ENCODE peak calls at places on chromosomes 11 and 22, in five cellular contexts. One of them, this sample, is unnamed.

GRCh38 chr22:27283714-27284113 is 517.8 kb downstream of the MN1 start:
- DNase-seq in SK-N-SH: no peak
- DNase-seq in GM12878: no peak
- DNase-seq in HepG2: no peak
- DNase-seq in HEK293T: peak
- DNase-seq in this sample: peak

GRCh38 chr22:41557401-41558240 is 3.2 kb upstream of the CSDC2 start:
- DNase-seq in HepG2: peak
- DNase-seq in HEK293T: no peak
- DNase-seq in GM12878: no peak
- DNase-seq in SK-N-SH: no peak
- DNase-seq in this sample: peak

GRCh38 chr22:23722168-23722567 is 28.7 kb downstream of the ZNF70 start:
- DNase-seq in HEK293T: no peak
- DNase-seq in GM12878: no peak
- DNase-seq in HepG2: no peak
- DNase-seq in SK-N-SH: no peak
- DNase-seq in this sample: no peak

GRCh38 chr11:88292156-88292844 is 45.2 kb downstream of the CTSC start:
- DNase-seq in HepG2: peak
- DNase-seq in SK-N-SH: peak
- DNase-seq in HEK293T: no peak
- DNase-seq in GM12878: no peak
- DNase-seq in this sample: no peak

GRCh38 chr22:45142376-45142775 is 21.3 kb upstream of the NUP50 start:
- DNase-seq in HepG2: no peak
- DNase-seq in SK-N-SH: no peak
- DNase-seq in GM12878: no peak
- DNase-seq in HEK293T: no peak
- DNase-seq in this sample: no peak

GRCh38 chr11:64254326-64254725 is 3.0 kb downstream of the PLCB3 start:
- DNase-seq in HepG2: no peak
- DNase-seq in SK-N-SH: no peak
- DNase-seq in HEK293T: no peak
- DNase-seq in GM12878: no peak
- DNase-seq in this sample: no peak

GRCh38 chr11:70233511-70233919 is 30.4 kb downstream of the FADD start:
- DNase-seq in HepG2: peak
- DNase-seq in GM12878: no peak
- DNase-seq in HEK293T: no peak
- DNase-seq in SK-N-SH: no peak
- DNase-seq in this sample: peak

GRCh38 chr22:32079110-32080089 is 36.3 kb downstream of the SLC5A1 start:
- DNase-seq in GM12878: no peak
- DNase-seq in HEK293T: no peak
- DNase-seq in SK-N-SH: no peak
- DNase-seq in HepG2: no peak
- DNase-seq in this sample: no peak

GRCh38 chr11:18669211-18669593 is 29.4 kb upstream of the TMEM86A start:
- DNase-seq in HEK293T: no peak
- DNase-seq in HepG2: no peak
- DNase-seq in GM12878: no peak
- DNase-seq in SK-N-SH: no peak
- DNase-seq in this sample: no peak

GRCh38 chr22:22892096-22893052 is 4.8 kb downstream of the IGLL5 start:
- DNase-seq in HEK293T: no peak
- DNase-seq in SK-N-SH: no peak
- DNase-seq in HepG2: no peak
- DNase-seq in GM12878: no peak
- DNase-seq in this sample: peak

GRCh38 chr11:26904114-26904513 is 89.8 kb upstream of the FIBIN start:
- DNase-seq in HEK293T: no peak
- DNase-seq in SK-N-SH: no peak
- DNase-seq in GM12878: no peak
- DNase-seq in HepG2: no peak
- DNase-seq in this sample: no peak

GRCh38 chr11:60951909-60952741 is at the start of gene SLC15A3:
- DNase-seq in GM12878: peak
- DNase-seq in SK-N-SH: no peak
- DNase-seq in HepG2: no peak
- DNase-seq in HEK293T: no peak
- DNase-seq in this sample: no peak

GRCh38 chr11:103488021-103488420 is 378.8 kb downstream of the DYNC2H1 start:
- DNase-seq in SK-N-SH: no peak
- DNase-seq in HEK293T: no peak
- DNase-seq in HepG2: no peak
- DNase-seq in GM12878: no peak
- DNase-seq in this sample: no peak
- TF ChIP-seq FOXM1 in SK-N-SH: no peak
- TF ChIP-seq FOXM1 in HEK293T: no peak
- TF ChIP-seq FOXM1 in HepG2: no peak
- TF ChIP-seq FOXM1 in GM12878: no peak
- TF ChIP-seq FOXM1 in this sample: no peak

GRCh38 chr11:13297308-13297916 is 19.8 kb downstream of the BMAL1 start:
- DNase-seq in HEK293T: no peak
- DNase-seq in HepG2: no peak
- DNase-seq in GM12878: no peak
- DNase-seq in SK-N-SH: no peak
- DNase-seq in this sample: no peak
- TF ChIP-seq FOXM1 in HEK293T: no peak
- TF ChIP-seq FOXM1 in HepG2: no peak
- TF ChIP-seq FOXM1 in GM12878: no peak
- TF ChIP-seq FOXM1 in SK-N-SH: no peak
- TF ChIP-seq FOXM1 in this sample: no peak

DNA sequence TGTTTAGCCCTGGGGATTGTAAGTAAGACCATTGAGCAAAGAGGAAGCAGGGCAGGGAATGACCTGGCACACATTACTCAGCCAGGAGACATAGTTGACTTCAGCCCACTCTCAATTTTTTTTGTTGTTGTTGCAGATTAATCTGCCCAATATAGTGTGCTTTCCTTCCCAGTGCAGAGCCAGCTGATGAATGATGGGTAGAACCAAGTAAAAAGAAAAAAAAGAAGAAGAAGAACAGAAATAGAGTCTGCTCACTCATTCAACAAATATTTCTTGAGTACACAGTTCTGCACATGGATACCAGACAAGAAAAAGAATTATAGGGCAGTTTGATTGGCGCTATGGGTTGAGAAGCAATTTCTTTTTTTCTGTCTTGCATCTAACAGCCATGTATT is 292.7 kb downstream of the ETS1 start:
- DNase-seq in HepG2: no peak
- DNase-seq in SK-N-SH: no peak
- DNase-seq in HEK293T: no peak
- DNase-seq in GM12878: no peak
- DNase-seq in this sample: no peak
- TF ChIP-seq FOXM1 in HepG2: no peak
- TF ChIP-seq FOXM1 in SK-N-SH: no peak
- TF ChIP-seq FOXM1 in HEK293T: no peak
- TF ChIP-seq FOXM1 in GM12878: no peak
- TF ChIP-seq FOXM1 in this sample: no peak

GRCh38 chr11:34975482-34975881 is 59.1 kb downstream of the PDHX start:
- DNase-seq in HEK293T: no peak
- DNase-seq in SK-N-SH: no peak
- DNase-seq in HepG2: peak
- DNase-seq in GM12878: no peak
- DNase-seq in this sample: no peak
- TF ChIP-seq FOXM1 in HEK293T: no peak
- TF ChIP-seq FOXM1 in SK-N-SH: no peak
- TF ChIP-seq FOXM1 in HepG2: no peak
- TF ChIP-seq FOXM1 in GM12878: no peak
- TF ChIP-seq FOXM1 in this sample: no peak

GRCh38 chr22:44003016-44003775 is 20.9 kb upstream of the PARVB start:
- DNase-seq in HEK293T: no peak
- DNase-seq in SK-N-SH: no peak
- DNase-seq in GM12878: no peak
- DNase-seq in HepG2: no peak
- DNase-seq in this sample: no peak

GRCh38 chr22:43998865-43999264 is 25.2 kb upstream of the PARVB start:
- DNase-seq in GM12878: no peak
- DNase-seq in HepG2: no peak
- DNase-seq in HEK293T: no peak
- DNase-seq in SK-N-SH: no peak
- DNase-seq in this sample: no peak

GRCh38 chr22:44002324-44002723 is 21.8 kb upstream of the PARVB start:
- DNase-seq in SK-N-SH: no peak
- DNase-seq in HepG2: no peak
- DNase-seq in GM12878: no peak
- DNase-seq in HEK293T: no peak
- DNase-seq in this sample: no peak

GRCh38 chr22:43999378-43999777 is 24.7 kb upstream of the PARVB start:
- DNase-seq in HepG2: no peak
- DNase-seq in GM12878: no peak
- DNase-seq in HEK293T: no peak
- DNase-seq in SK-N-SH: no peak
- DNase-seq in this sample: no peak

GRCh38 chr22:44000123-44000522 is 24.0 kb upstream of the PARVB start:
- DNase-seq in HEK293T: no peak
- DNase-seq in GM12878: no peak
- DNase-seq in HepG2: peak
- DNase-seq in SK-N-SH: no peak
- DNase-seq in this sample: no peak
- TF ChIP-seq FOXM1 in HEK293T: no peak
- TF ChIP-seq FOXM1 in GM12878: no peak
- TF ChIP-seq FOXM1 in HepG2: no peak
- TF ChIP-seq FOXM1 in SK-N-SH: no peak
- TF ChIP-seq FOXM1 in this sample: no peak

GRCh38 chr22:21030621-21031544 is 1.5 kb downstream of the SLC7A4 start:
- DNase-seq in SK-N-SH: no peak
- DNase-seq in HEK293T: no peak
- DNase-seq in HepG2: no peak
- DNase-seq in GM12878: no peak
- DNase-seq in this sample: no peak

GRCh38 chr22:21033895-21034294 is 1.5 kb upstream of the SLC7A4 start:
- DNase-seq in GM12878: no peak
- DNase-seq in HEK293T: no peak
- DNase-seq in HepG2: no peak
- DNase-seq in SK-N-SH: no peak
- DNase-seq in this sample: no peak

GRCh38 chr22:21032843-21033688 is 705 bp upstream of the SLC7A4 start:
- DNase-seq in SK-N-SH: no peak
- DNase-seq in HepG2: no peak
- DNase-seq in HEK293T: no peak
- DNase-seq in GM12878: no peak
- DNase-seq in this sample: no peak

GRCh38 chr22:21031545-21032036 is 770 bp downstream of the SLC7A4 start:
- DNase-seq in HEK293T: no peak
- DNase-seq in HepG2: no peak
- DNase-seq in GM12878: no peak
- DNase-seq in SK-N-SH: no peak
- DNase-seq in this sample: no peak

GRCh38 chr22:21032037-21032842 is at the start of gene SLC7A4:
- DNase-seq in GM12878: no peak
- DNase-seq in SK-N-SH: peak
- DNase-seq in HepG2: no peak
- DNase-seq in HEK293T: no peak
- DNase-seq in this sample: no peak
- TF ChIP-seq FOXM1 in GM12878: no peak
- TF ChIP-seq FOXM1 in SK-N-SH: no peak
- TF ChIP-seq FOXM1 in HepG2: no peak
- TF ChIP-seq FOXM1 in HEK293T: no peak
- TF ChIP-seq FOXM1 in this sample: no peak

GRCh38 chr11:118175031-118175531 is 1.4 kb downstream of the SCN2B start:
- DNase-seq in HepG2: peak
- DNase-seq in HEK293T: no peak
- DNase-seq in SK-N-SH: no peak
- DNase-seq in GM12878: no peak
- DNase-seq in this sample: no peak

GRCh38 chr11:118176400-118177134 is at the start of gene SCN2B:
- DNase-seq in HEK293T: peak
- DNase-seq in SK-N-SH: peak
- DNase-seq in HepG2: no peak
- DNase-seq in GM12878: no peak
- DNase-seq in this sample: peak

GRCh38 chr11:118175600-118176399 is 639 bp downstream of the SCN2B start:
- DNase-seq in SK-N-SH: no peak
- DNase-seq in GM12878: no peak
- DNase-seq in HepG2: no peak
- DNase-seq in HEK293T: no peak
- DNase-seq in this sample: no peak

GRCh38 chr11:118180300-118180703 is 3.9 kb upstream of the SCN2B start:
- DNase-seq in GM12878: no peak
- DNase-seq in HepG2: peak
- DNase-seq in SK-N-SH: peak
- DNase-seq in HEK293T: peak
- DNase-seq in this sample: peak
- TF ChIP-seq FOXM1 in GM12878: no peak
- TF ChIP-seq FOXM1 in HepG2: no peak
- TF ChIP-seq FOXM1 in SK-N-SH: no peak
- TF ChIP-seq FOXM1 in HEK293T: no peak
- TF ChIP-seq FOXM1 in this sample: no peak

DNA sequence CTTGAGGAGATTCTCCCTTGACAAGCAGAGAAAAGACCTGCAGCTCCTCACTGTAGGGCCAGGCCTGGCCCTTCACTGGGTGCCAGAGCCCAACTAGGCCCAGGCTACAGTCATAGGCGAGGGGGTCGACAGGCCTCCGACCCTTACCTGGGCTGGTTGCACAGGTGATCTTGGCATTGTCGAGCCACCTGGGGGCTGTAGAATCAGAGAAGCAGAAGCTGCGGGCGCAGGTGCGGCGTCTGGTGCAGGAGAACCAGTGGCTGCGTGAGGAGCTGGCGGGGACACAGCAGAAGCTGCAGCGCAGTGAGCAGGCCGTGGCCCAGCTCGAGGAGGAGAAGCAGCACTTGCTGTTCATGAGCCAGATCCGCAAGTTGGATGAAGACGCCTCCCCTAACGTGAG is 6.9 kb upstream of the RAB1B start:
- DNase-seq in HEK293T: no peak
- DNase-seq in HepG2: no peak
- DNase-seq in SK-N-SH: no peak
- DNase-seq in GM12878: no peak
- DNase-seq in this sample: no peak
- TF ChIP-seq FOXM1 in HEK293T: no peak
- TF ChIP-seq FOXM1 in HepG2: no peak
- TF ChIP-seq FOXM1 in SK-N-SH: no peak
- TF ChIP-seq FOXM1 in GM12878: no peak
- TF ChIP-seq FOXM1 in this sample: no peak